ENCODE peak calls at places on chromosomes 7 and 10, in nine cellular contexts. B is mucosa of gallbladder; F is HFFc6; J is AG08395; M is globus pallidus; W is heart left ventricle; E is NCI-H1048; A is effector CD4-positive, alpha-beta T cell; X is kidney tubule cell. V is an unnamed sample.

GRCh38 chr7:35816514-35816913 is 15.7 kb downstream of the SEPTIN7 start:
- DNase-seq in B (no peak), F (no peak), J (no peak), M (no peak), W (no peak), E (no peak), A (no peak), X (no peak), V (no peak)

GRCh38 chr10:70145166-70145665 is 1.3 kb downstream of the TYSND1 start:
- DNase-seq in B (no peak), F (no peak), J (no peak), M (no peak), W (no peak), E (no peak), A (no peak), X (no peak), V (peak; percentile 58)

GRCh38 chr7:77399838-77400237 is 16.3 kb downstream of the GSAP start:
- DNase-seq in B (no peak), F (no peak), J (no peak), M (no peak), W (no peak), E (no peak), A (no peak), X (no peak), V (no peak)

GRCh38 chr7:41881313-41882130 is 178.6 kb upstream of the INHBA start:
- DNase-seq in B (peak; percentile 52), F (no peak), J (no peak), M (peak; percentile 72), W (no peak), E (no peak), A (peak; percentile 9), X (no peak), V (no peak)

GRCh38 chr7:143216151-143216550 is 5.7 kb upstream of the TAS2R40 start:
- DNase-seq in B (no peak), F (peak; percentile 16), J (no peak), M (no peak), W (no peak), E (no peak), A (no peak), X (no peak), V (no peak)

GRCh38 chr7:151624246-151624928 is 104.7 kb upstream of the RHEB start:
- DNase-seq in B (no peak), F (no peak), J (no peak), M (no peak), W (no peak), E (no peak), A (no peak), X (no peak), V (no peak)

GRCh38 chr7:151157645-151158329 is 9.7 kb downstream of the GBX1 start:
- DNase-seq in B (no peak), F (peak; percentile 22), J (peak; percentile 14), M (no peak), W (no peak), E (no peak), A (no peak), X (peak; percentile 53), V (no peak)

GRCh38 chr7:122303522-122303970 is 1.0 kb downstream of the FEZF1 start:
- DNase-seq in B (no peak), F (no peak), J (no peak), M (no peak), W (no peak), E (no peak), A (no peak), X (no peak), V (no peak)

GRCh38 chr7:143429770-143430698 is 13.2 kb upstream of the TAS2R60 start:
- DNase-seq in B (no peak), F (no peak), J (no peak), M (no peak), W (no peak), E (no peak), A (no peak), X (no peak), V (no peak)

GRCh38 chr10:69061305-69062161 is 26.4 kb upstream of the SRGN start:
- DNase-seq in B (peak; percentile 76), F (peak; percentile 91), J (peak; percentile 88), M (peak; percentile 68), W (peak; percentile 77), E (no peak), A (peak; percentile 14), X (peak; percentile 100), V (peak; percentile 30)

GRCh38 chr7:106620681-106621080 is 40.3 kb downstream of the CCDC71L start:
- DNase-seq in B (no peak), F (no peak), J (no peak), M (no peak), W (no peak), E (no peak), A (no peak), X (no peak), V (no peak)

GRCh38 chr7:74429153-74429747 is 24.5 kb upstream of the GTF2IRD1 start:
- DNase-seq in B (no peak), F (peak; percentile 34), J (peak; percentile 60), M (no peak), W (peak; percentile 14), E (no peak), A (no peak), X (peak; percentile 90), V (no peak)

GRCh38 chr7:28442540-28443420 is 30.5 kb downstream of the CREB5 start:
- DNase-seq in B (no peak), F (no peak), J (no peak), M (no peak), W (no peak), E (no peak), A (no peak), X (peak; percentile 63), V (no peak)

GRCh38 chr7:27073066-27073465 is 22.7 kb downstream of the HOXA1 start:
- DNase-seq in B (no peak), F (no peak), J (no peak), M (no peak), W (no peak), E (no peak), A (no peak), X (no peak), V (no peak)

GRCh38 chr10:76572021-76572420 is 1065.6 kb downstream of the KCNMA1 start:
- DNase-seq in B (no peak), F (no peak), J (no peak), M (no peak), W (no peak), E (no peak), A (no peak), X (no peak), V (no peak)

GRCh38 chr10:58010076-58010475 is 257.6 kb downstream of the IPMK start:
- DNase-seq in B (no peak), F (no peak), J (no peak), M (no peak), W (no peak), E (no peak), A (no peak), X (no peak), V (no peak)

GRCh38 chr7:140562921-140563600 is 77.6 kb downstream of the DENND2A start:
- DNase-seq in B (no peak), F (no peak), J (peak; percentile 31), M (no peak), W (peak; percentile 2), E (no peak), A (no peak), X (no peak), V (no peak)

GRCh38 chr7:106504620-106505019 is 156.3 kb downstream of the CCDC71L start:
- DNase-seq in B (no peak), F (no peak), J (no peak), M (no peak), W (no peak), E (no peak), A (no peak), X (peak; percentile 57), V (no peak)

V was measured in ovary.